ENCODE peak calls at places on chromosome 1, in six cellular contexts. R, V, M, F, H and G are unnamed samples.
A peak's percentile ranks its signal among the peaks of the same experiment; 100 is the strongest.

GRCh38 chr1:115642168-115643072 is 650 bp downstream of the VANGL1 start:
- DNase-seq in R (peak; percentile 63), V (peak; percentile 61), M (peak; percentile 61), F (peak; percentile 4), H (peak; percentile 26), G (no peak)

GRCh38 chr1:159937014-159937750 is 8.2 kb downstream of the IGSF9 start:
- DNase-seq in R (no peak), V (peak; percentile 83), M (no peak), F (no peak), H (no peak), G (no peak)

GRCh38 chr1:167200749-167201148 is 19.9 kb upstream of the POU2F1 start:
- DNase-seq in R (no peak), V (no peak), M (no peak), F (no peak), H (no peak), G (no peak)

GRCh38 chr1:68384872-68385390 is 64.8 kb downstream of the RPE65 start:
- DNase-seq in R (no peak), V (peak; percentile 5), M (no peak), F (no peak), H (no peak), G (no peak)

GRCh38 chr1:175319112-175319911 is 126.7 kb upstream of the KIAA0040 start:
- DNase-seq in R (peak; percentile 74), V (peak; percentile 76), M (peak; percentile 55), F (peak; percentile 67), H (peak; percentile 74), G (peak; percentile 87)

GRCh38 chr1:70072239-70072751 is 133.1 kb downstream of the LRRC40 start:
- DNase-seq in R (no peak), V (no peak), M (no peak), F (no peak), H (no peak), G (no peak)

GRCh38 chr1:68624233-68624632 is 127.4 kb upstream of the DEPDC1 start:
- DNase-seq in R (no peak), V (no peak), M (no peak), F (no peak), H (no peak), G (no peak)

GRCh38 chr1:35111106-35111505 is 31.9 kb downstream of the ZMYM1 start:
- DNase-seq in R (no peak), V (no peak), M (no peak), F (no peak), H (no peak), G (no peak)

GRCh38 chr1:3587133-3587733 is 24.1 kb downstream of the MEGF6 start:
- DNase-seq in R (no peak), V (no peak), M (peak; percentile 43), F (no peak), H (no peak), G (no peak)

GRCh38 chr1:25131794-25132193 is 100.5 kb downstream of the SYF2 start:
- DNase-seq in R (peak; percentile 13), V (no peak), M (no peak), F (no peak), H (no peak), G (no peak)

GRCh38 chr1:85109475-85109874 is 61.2 kb upstream of the MCOLN3 start:
- DNase-seq in R (peak; percentile 53), V (peak; percentile 74), M (peak; percentile 59), F (peak; percentile 17), H (peak; percentile 45), G (peak; percentile 63)

GRCh38 chr1:234955107-234955731 is 173.4 kb downstream of the TOMM20 start:
- DNase-seq in R (peak; percentile 65), V (peak; percentile 89), M (no peak), F (peak; percentile 36), H (peak; percentile 63), G (peak; percentile 82)

GRCh38 chr1:230772457-230773395 is 25.5 kb downstream of the CAPN9 start:
- DNase-seq in R (no peak), V (peak; percentile 53), M (peak; percentile 69), F (peak; percentile 84), H (no peak), G (peak; percentile 66)

GRCh38 chr1:177209357-177209756 is 38.6 kb downstream of the BRINP2 start:
- DNase-seq in R (no peak), V (peak; percentile 33), M (peak; percentile 29), F (peak; percentile 81), H (peak; percentile 36), G (peak; percentile 62)

GRCh38 chr1:154999651-155000474 is 2.7 kb upstream of the ZBTB7B start:
- DNase-seq in R (peak; percentile 84), V (peak; percentile 60), M (peak; percentile 79), F (no peak), H (no peak), G (peak; percentile 71)